ENCODE peak calls at places on chromosome 18, in five cellular contexts. Y is H1, G is HepG2, W is K562, M is A549. S is an unnamed sample.

GRCh38 chr18:38367473-38367872 is 801.9 kb upstream of the CELF4 start:
- DNase-seq in Y (no peak), W (no peak), G (no peak), M (no peak), S (no peak)

GRCh38 chr18:74654637-74655036 is 57.0 kb downstream of the ZNF407 start:
- DNase-seq in Y (no peak), M (peak), W (no peak), G (no peak), S (peak)

GRCh38 chr18:79712206-79712857 is 32.7 kb downstream of the CTDP1 start:
- DNase-seq in W (no peak), Y (no peak), G (no peak), M (no peak), S (no peak)

GRCh38 chr18:1965016-1965415 is 606.3 kb downstream of the METTL4 start:
- DNase-seq in G (no peak), W (no peak), Y (no peak), M (no peak), S (no peak)

GRCh38 chr18:76494541-76495403 is at the start of gene ZNF516:
- DNase-seq in W (no peak), G (peak), M (no peak), Y (no peak), S (no peak)

GRCh38 chr18:62030091-62030985 is 137.5 kb upstream of the RNF152 start:
- DNase-seq in M (no peak), Y (no peak), G (no peak), W (no peak), S (no peak)

GRCh38 chr18:33817096-33817495 is 239.1 kb downstream of the ASXL3 start:
- DNase-seq in Y (no peak), W (no peak), G (no peak), M (no peak), S (no peak)

GRCh38 chr18:8730080-8730827 is 24.9 kb downstream of the MTCL1 start:
- DNase-seq in M (peak), W (peak), G (peak), Y (no peak), S (peak)

GRCh38 chr18:54742120-54742519 is 86.2 kb upstream of the RAB27B start:
- DNase-seq in Y (no peak), G (no peak), W (no peak), M (no peak), S (no peak)

GRCh38 chr18:32548688-32549087 is 78.0 kb upstream of the GAREM1 start:
- DNase-seq in M (no peak), W (no peak), G (no peak), Y (no peak), S (no peak)

GRCh38 chr18:22171839-22172582 is 2.6 kb downstream of the GATA6 start:
- DNase-seq in W (no peak), Y (peak), M (no peak), G (no peak), S (no peak)

GRCh38 chr18:8926464-8926863 is 176.0 kb upstream of the NDUFV2 start:
- DNase-seq in W (no peak), M (no peak), G (no peak), Y (no peak), S (no peak)

GRCh38 chr18:63292844-63293683 is 26.5 kb downstream of the BCL2 start:
- DNase-seq in Y (no peak), W (no peak), M (no peak), G (no peak), S (no peak)

GRCh38 chr18:13264091-13264777 is 45.7 kb downstream of the LDLRAD4 start:
- DNase-seq in W (no peak), M (no peak), G (no peak), Y (no peak), S (no peak)

GRCh38 chr18:24027156-24027555 is 12.6 kb downstream of the TTC39C start:
- DNase-seq in G (no peak), Y (no peak), W (no peak), M (no peak), S (no peak)

GRCh38 chr18:30016179-30016578 is 1026.4 kb downstream of the DSC3 start:
- DNase-seq in M (no peak), Y (no peak), W (no peak), G (no peak), S (no peak)

GRCh38 chr18:67514465-67514864 is 2.1 kb downstream of the DSEL start:
- DNase-seq in M (no peak), Y (no peak), G (no peak), W (no peak), S (no peak)

GRCh38 chr18:67514901-67515540 is 1.5 kb downstream of the DSEL start:
- DNase-seq in W (no peak), M (no peak), G (no peak), Y (no peak), S (peak)

GRCh38 chr18:67510831-67511230 is 5.7 kb downstream of the DSEL start:
- DNase-seq in W (no peak), Y (no peak), M (no peak), G (no peak), S (no peak)

GRCh38 chr18:67511840-67512239 is 4.7 kb downstream of the DSEL start:
- DNase-seq in W (no peak), Y (no peak), G (no peak), M (no peak), S (no peak)

DNA sequence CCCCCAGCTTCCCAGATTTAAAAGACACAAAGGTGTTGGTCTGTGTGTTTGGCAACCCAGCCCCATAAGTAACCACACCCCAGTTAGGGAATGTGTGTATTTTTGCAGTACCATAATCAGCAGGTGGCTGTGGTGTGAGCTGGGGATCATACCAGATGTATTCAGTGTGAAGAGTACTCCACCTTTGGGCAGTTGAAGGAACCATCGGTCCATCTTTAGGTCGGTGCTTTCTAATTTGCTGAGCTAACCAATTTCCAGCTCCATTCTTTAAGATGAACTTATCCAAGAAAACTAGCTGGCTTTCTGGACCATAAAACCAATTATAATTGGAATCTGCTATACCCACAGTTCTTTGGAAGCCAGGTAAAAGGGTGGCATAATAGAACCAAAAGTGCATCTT is 3.2 kb downstream of the DSEL start:
- DNase-seq in G (peak), M (peak), Y (no peak), W (no peak), S (peak)
- TF ChIP-seq CTCF in G (peak), M (peak), Y (no peak), W (no peak), S (peak)

GRCh38 chr18:47036927-47037605 is 1.6 kb upstream of the ELOA2 start:
- DNase-seq in Y (no peak), W (no peak), G (no peak), M (no peak), S (no peak)
- TF ChIP-seq POLR2A in Y (no peak), W (no peak), G (no peak), M (no peak), S (no peak)

GRCh38 chr18:11673560-11673959 is 15.5 kb upstream of the GNAL start:
- DNase-seq in M (no peak), Y (peak), G (no peak), W (no peak), S (no peak)
- TF ChIP-seq JUN in M (no peak), Y (no peak), G (no peak), W (no peak), S (no peak)

GRCh38 chr18:72948439-72948838 is 80.7 kb upstream of the NETO1 start:
- DNase-seq in W (no peak), G (no peak), M (no peak), Y (no peak), S (no peak)
- TF ChIP-seq CTCF in W (no peak), G (no peak), M (no peak), Y (no peak), S (no peak)

DNA sequence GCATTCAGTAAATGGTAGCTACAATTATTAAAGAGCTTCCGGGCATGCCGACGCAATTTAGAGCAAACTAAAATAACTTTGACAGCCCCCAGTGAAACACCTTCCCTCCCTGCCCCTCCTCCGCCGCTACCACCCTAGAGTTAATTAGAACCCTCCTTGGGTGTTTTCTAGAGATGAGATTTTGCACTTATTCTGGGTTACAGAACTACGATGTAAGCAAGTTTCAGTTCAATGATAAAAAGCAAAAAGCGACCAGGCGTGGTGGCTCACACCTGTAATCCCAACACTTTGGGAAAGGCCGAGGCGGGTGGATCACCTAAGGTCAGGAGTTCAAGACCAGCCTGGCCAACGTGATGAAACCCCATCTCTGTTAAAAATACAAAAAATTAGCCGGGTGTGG is 32.6 kb downstream of the SMAD7 start:
- DNase-seq in Y (no peak), M (no peak), W (no peak), G (no peak), S (no peak)
- TF ChIP-seq POLR2A in Y (no peak), M (no peak), W (no peak), G (no peak), S (no peak)

DNA sequence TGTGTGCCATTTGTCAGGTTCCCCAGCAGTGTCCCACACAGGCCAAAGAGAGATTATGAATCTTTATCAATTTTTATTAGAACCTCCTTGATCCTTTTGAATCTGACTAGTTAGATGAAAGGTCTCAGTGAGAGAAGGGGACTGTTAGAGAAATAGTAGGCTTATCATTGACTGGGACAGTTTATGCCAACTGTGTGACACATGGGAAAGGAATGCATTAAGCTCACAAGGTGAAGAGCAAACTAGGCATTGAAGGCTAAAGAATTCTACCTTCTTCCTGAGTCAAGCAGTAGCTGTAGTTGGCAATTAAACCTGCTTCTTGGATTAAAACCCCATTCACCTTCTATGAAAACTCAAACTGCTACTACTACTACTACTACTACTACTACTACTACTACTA is 389.6 kb upstream of the CDH19 start:
- DNase-seq in M (peak), W (no peak), Y (no peak), G (peak), S (no peak)
- TF ChIP-seq JUN in M (no peak), W (no peak), Y (no peak), G (no peak), S (no peak)

GRCh38 chr18:52936931-52937330 is 596.9 kb downstream of the DCC start:
- DNase-seq in M (no peak), Y (no peak), W (no peak), G (no peak), S (no peak)
- TF ChIP-seq CTCF in M (no peak), Y (no peak), W (no peak), G (no peak), S (no peak)

GRCh38 chr18:3460823-3461398 is 10.9 kb downstream of the TGIF1 start:
- DNase-seq in W (no peak), Y (no peak), M (no peak), G (no peak), S (no peak)
- TF ChIP-seq POLR2A in W (no peak), Y (no peak), M (no peak), G (no peak), S (no peak)

GRCh38 chr18:43789234-43790000 is 512.1 kb upstream of the SYT4 start:
- DNase-seq in W (no peak), M (no peak), Y (no peak), G (no peak), S (peak)
- TF ChIP-seq JUN in W (no peak), M (no peak), Y (no peak), G (no peak), S (no peak)